ENCODE peak calls at places on chromosomes 13 and 19, in six cellular contexts. Q is CD4-positive, alpha-beta memory T cell; T is uterus; S is Peyer's patch; B is left lung; R is pancreas. V is an unnamed sample. For H3K36me3, the result is how much of the 10 kb centered on the place peaks cover.

GRCh38 chr19:54209748-54210494 is 9.3 kb downstream of the RPS9 start:
- DNase-seq in Q (peak), T (peak), S (peak), B (peak), R (peak), V (peak)

GRCh38 chr13:35213911-35214310 is 262.6 kb downstream of the MAB21L1 start:
- DNase-seq in Q (no peak), T (no peak), S (no peak), B (no peak), R (no peak), V (no peak)

GRCh38 chr13:73940098-73940497 is 194.1 kb downstream of the KLF12 start:
- DNase-seq in Q (no peak), T (no peak), S (no peak), B (no peak), R (no peak), V (no peak)

GRCh38 chr19:49272204-49272603 is 52.8 kb downstream of the SLC6A16 start:
- DNase-seq in Q (no peak), T (no peak), S (no peak), B (no peak), R (no peak), V (no peak)

GRCh38 chr19:36837525-36837901 is 674 bp downstream of the ZNF790 start:
- DNase-seq in Q (no peak), T (no peak), S (no peak), B (no peak), R (no peak), V (no peak)

GRCh38 chr19:9156304-9156703 is 16.1 kb downstream of the ZNF317 start:
- DNase-seq in Q (no peak), T (no peak), S (no peak), B (no peak), R (no peak), V (no peak)

GRCh38 chr19:49889687-49890348 is 6.9 kb downstream of the IL4I1 start:
- DNase-seq in Q (peak), T (peak), S (peak), B (peak), R (peak), V (no peak)

GRCh38 chr13:52847322-52847681 is 1.1 kb downstream of the PCDH8 start:
- DNase-seq in Q (no peak), T (no peak), S (no peak), B (no peak), R (no peak), V (no peak)

GRCh38 chr13:36789061-36789460 is 30.0 kb upstream of the RFXAP start:
- DNase-seq in Q (no peak), T (no peak), S (no peak), B (no peak), R (no peak), V (no peak)

GRCh38 chr19:2613507-2614295 is 88.8 kb downstream of the GNG7 start:
- DNase-seq in Q (peak), T (no peak), S (peak), B (peak), R (no peak), V (no peak)

GRCh38 chr13:76754414-76754813 is 131.8 kb downstream of the KCTD12 start:
- DNase-seq in Q (no peak), T (peak), S (no peak), B (no peak), R (no peak), V (no peak)

GRCh38 chr19:2213799-2214198 is 22.3 kb downstream of the PLEKHJ1 start:
- DNase-seq in Q (no peak), T (no peak), S (no peak), B (no peak), R (no peak), V (no peak)

GRCh38 chr13:51397262-51397933 is 55.4 kb downstream of the INTS6 start:
- DNase-seq in Q (no peak), T (peak), S (no peak), B (no peak), R (no peak), V (no peak)

GRCh38 chr19:41871573-41872383 is 5.3 kb upstream of the CD79A start:
- DNase-seq in Q (peak), T (no peak), S (peak), B (no peak), R (no peak), V (no peak)

GRCh38 chr13:43545317-43545874 is 241.4 kb downstream of the ENOX1 start:
- DNase-seq in Q (no peak), T (no peak), S (no peak), B (no peak), R (no peak), V (no peak)

GRCh38 chr19:13890136-13890535 is 13.2 kb downstream of the NANOS3 start:
- DNase-seq in Q (no peak), T (no peak), S (no peak), B (no peak), R (no peak), V (no peak)

GRCh38 chr13:77325371-77325941 is 1.4 kb downstream of the MYCBP2 start:
- DNase-seq in Q (peak), T (no peak), S (no peak), B (no peak), R (no peak), V (no peak)

GRCh38 chr13:104086759-104087158 is 1020.5 kb upstream of the SLC10A2 start:
- DNase-seq in Q (no peak), T (no peak), S (no peak), B (no peak), R (no peak), V (no peak)

GRCh38 chr13:72141845-72142470 is 275.0 kb upstream of the DACH1 start:
- DNase-seq in Q (no peak), T (no peak), S (no peak), B (no peak), R (peak), V (no peak)

GRCh38 chr19:30132312-30133075 is 190.5 kb downstream of the URI1 start:
- DNase-seq in Q (no peak), T (no peak), S (no peak), B (no peak), R (no peak), V (no peak)

GRCh38 chr19:37217533-37217854 is 520 bp upstream of the ZNF383 start:
- DNase-seq in Q (no peak), T (no peak), S (no peak), B (no peak), R (no peak), V (no peak)

GRCh38 chr19:2770055-2771013 is 12.7 kb downstream of the SGTA start:
- DNase-seq in Q (no peak), T (no peak), S (no peak), B (no peak), R (no peak), V (no peak)

GRCh38 chr13:38641164-38641948 is 45.5 kb upstream of the FREM2 start:
- DNase-seq in Q (no peak), T (no peak), S (no peak), B (no peak), R (no peak), V (no peak)

GRCh38 chr13:80668452-80668851 is 327.5 kb upstream of the SPRY2 start:
- DNase-seq in Q (no peak), T (no peak), S (no peak), B (no peak), R (no peak), V (no peak)

GRCh38 chr13:45718063-45718462 is 15.9 kb downstream of the CBY2 start:
- DNase-seq in Q (peak), T (no peak), S (no peak), B (no peak), R (no peak), V (no peak)

GRCh38 chr19:2950286-2951124 is 5.7 kb upstream of the ZNF77 start:
- DNase-seq in Q (peak), T (peak), S (peak), B (peak), R (peak), V (peak)

GRCh38 chr19:1624458-1624857 is 19.2 kb upstream of the UQCR11 start:
- DNase-seq in Q (peak), T (peak), S (peak), B (no peak), R (no peak), V (no peak)

GRCh38 chr13:94415484-94415883 is 64.0 kb downstream of the DCT start:
- DNase-seq in Q (no peak), T (no peak), S (no peak), B (no peak), R (no peak), V (no peak)

GRCh38 chr19:40193587-40193849 is 2.3 kb downstream of the MAP3K10 start:
- DNase-seq in Q (no peak), T (no peak), S (no peak), B (no peak), R (no peak), V (no peak)

GRCh38 chr13:27620377-27621115 is at the start of gene LNX2:
- DNase-seq in Q (peak), T (peak), S (peak), B (peak), R (peak), V (peak)

GRCh38 chr13:27406178-27406939 is 18.1 kb upstream of the GTF3A start:
- DNase-seq in Q (peak), T (no peak), S (peak), B (no peak), R (no peak), V (no peak)

GRCh38 chr19:7705387-7706187 is 3.7 kb upstream of the FCER2 start:
- DNase-seq in Q (peak), T (no peak), S (peak), B (peak), R (no peak), V (no peak)

GRCh38 chr13:67120872-67121531 is 109.1 kb downstream of the PCDH9 start:
- DNase-seq in Q (no peak), T (no peak), S (no peak), B (no peak), R (no peak), V (no peak)

GRCh38 chr13:110560606-110561334 is 752 bp downstream of the RAB20 start:
- DNase-seq in Q (peak), T (peak), S (no peak), B (no peak), R (peak), V (peak)

DNA sequence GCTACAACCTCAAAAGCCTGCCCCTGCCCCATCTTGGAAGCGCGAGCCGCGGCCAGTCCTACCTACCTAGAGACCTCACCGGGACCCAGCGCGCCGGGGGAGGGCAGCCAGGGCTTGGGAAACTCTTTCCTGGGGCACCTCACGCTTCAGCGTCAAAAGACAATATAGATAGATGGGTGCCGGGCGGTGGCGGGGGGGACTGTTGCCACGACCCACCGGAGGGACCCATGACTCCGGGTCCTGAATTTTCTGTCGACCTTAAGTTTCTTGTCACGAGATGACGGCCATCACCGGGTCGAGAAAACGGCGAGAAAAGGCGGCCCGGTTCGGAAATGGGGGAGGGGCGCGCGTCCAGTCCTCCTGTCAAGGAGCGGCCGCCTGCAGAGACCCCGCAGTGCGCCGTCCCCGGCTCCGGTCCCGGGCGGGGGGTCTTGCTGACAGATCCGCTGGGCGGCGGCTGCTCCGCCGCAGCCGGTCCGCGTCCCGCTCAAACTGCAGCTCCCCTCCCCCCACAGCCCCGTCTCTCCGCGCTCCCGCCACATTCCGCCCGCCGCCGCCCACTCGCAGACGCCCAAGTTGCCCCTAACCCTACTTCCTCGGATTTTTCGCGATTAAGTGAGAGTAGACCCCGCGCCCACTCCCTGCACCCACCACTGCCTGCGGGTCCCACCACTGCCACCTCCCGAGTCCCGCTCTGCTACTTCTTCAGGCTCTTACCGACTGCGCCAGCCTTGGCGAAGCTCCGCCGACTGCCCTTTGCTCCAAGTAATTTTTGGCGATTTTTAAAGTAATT is 66.1 kb downstream of the KCNRG start:
- DNase-seq in Q (no peak), T (peak), S (peak), B (peak), R (peak), V (peak)
- H3K36me3 ChIP-seq in Q (under half), T (under half), S (under half), B (under half), R (under half), V (under half)

GRCh38 chr19:409515-410242 is 732 bp upstream of the C2CD4C start:
- DNase-seq in Q (peak), T (no peak), S (peak), B (peak), R (no peak), V (peak)
- H3K4me3 ChIP-seq in Q (peak), T (peak), S (peak), B (peak), R (peak), V (peak)

DNA sequence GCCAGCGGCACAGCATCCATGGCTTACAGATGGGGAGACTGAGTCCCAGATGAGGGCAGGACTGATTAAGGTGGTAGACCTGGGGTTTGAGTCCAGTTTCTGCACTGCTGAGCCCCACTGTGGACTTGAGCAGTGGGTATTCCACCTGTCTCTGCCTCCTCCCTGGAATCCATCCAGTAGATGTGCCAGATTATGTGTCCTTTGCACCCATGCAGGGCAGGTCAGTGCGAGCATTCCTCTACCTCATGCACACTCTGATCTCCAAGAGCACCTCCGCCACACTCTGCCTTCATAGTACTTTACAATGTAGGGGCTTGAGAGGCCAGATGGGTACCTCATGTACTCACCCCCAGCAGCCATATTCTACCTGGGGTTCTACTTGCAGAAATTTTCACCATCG is 10.0 kb downstream of the ZSCAN22 start:
- DNase-seq in Q (no peak), T (no peak), S (no peak), B (no peak), R (no peak), V (no peak)
- H3K36me3 ChIP-seq in Q (under half), T (under half), S (under half), B (half or more), R (under half), V (half or more)

GRCh38 chr19:11479470-11480080 is 1.3 kb downstream of the ELAVL3 start:
- DNase-seq in Q (peak), T (no peak), S (no peak), B (peak), R (peak), V (no peak)

GRCh38 chr19:11481777-11482383 is 1.0 kb upstream of the ELAVL3 start:
- DNase-seq in Q (peak), T (peak), S (peak), B (peak), R (peak), V (peak)

GRCh38 chr19:11482384-11483050 is 1.7 kb upstream of the ELAVL3 start:
- DNase-seq in Q (peak), T (peak), S (peak), B (peak), R (peak), V (peak)

GRCh38 chr19:11480081-11480926 is 542 bp downstream of the ELAVL3 start:
- DNase-seq in Q (no peak), T (no peak), S (no peak), B (peak), R (no peak), V (no peak)

DNA sequence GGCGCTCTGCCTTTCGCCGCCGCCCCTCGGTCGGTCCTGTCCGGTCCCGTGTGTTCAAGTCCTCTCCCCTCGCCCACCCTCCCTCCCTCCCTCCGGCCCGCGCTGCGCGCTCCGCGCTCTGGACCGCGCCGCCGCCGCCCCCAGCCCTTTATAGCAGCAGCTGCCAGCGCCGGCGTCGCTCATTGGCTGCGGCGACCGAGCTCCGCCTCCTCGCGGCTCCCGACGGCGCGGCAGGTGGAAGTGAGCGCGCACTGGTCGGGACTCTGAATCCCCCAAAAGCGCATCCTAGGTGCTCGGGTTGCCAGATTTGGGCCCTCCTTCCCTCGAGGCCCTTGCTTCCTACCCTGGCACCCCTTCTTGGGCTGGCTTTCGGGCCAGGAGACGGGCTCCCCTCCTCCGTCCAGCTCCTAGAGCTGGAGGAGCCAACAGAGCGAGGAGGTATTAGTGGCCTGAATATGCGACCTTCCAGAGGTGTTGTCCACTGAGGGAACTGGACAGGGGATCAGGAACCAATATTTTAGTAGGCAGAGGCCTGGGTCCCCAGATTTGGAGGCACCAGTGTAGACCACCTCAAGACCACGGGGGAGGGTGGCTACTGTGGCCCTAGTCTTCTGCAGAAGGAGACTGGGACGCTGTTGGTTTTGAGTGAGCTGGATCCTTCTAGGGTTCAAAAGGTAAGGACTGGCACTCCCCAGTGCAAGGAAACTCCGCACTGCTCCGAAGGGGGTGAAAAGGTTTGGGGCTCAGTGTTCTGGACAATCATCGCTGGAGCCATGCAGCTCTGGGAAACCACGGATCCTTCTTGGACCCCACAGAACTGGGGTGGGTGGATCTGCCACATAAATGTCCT is at the start of gene ELAVL3:
- DNase-seq in Q (no peak), T (no peak), S (no peak), B (no peak), R (no peak), V (no peak)
- H3K4me3 ChIP-seq in Q (no peak), T (no peak), S (peak), B (peak), R (no peak), V (no peak)

V was measured in ascending aorta.